ENCODE peak calls at places on chromosomes 3 and 15, in seven cellular contexts. H is stimulated activated CD8-positive, alpha-beta memory T cell treated with anti-CD3 and anti-CD28 coated beads, Interleukin-4, amount 100 ng/mL, for 4 hours; C is kidney tubule cell; R is AG08396; G is cardiac fibroblast; Z is NCI-H1694 treated with DMSO at 0.1 percent for 48 hours; D is HFF-Myc. F is an unnamed sample.

GRCh38 chr3:56633602-56634371 is 49.3 kb downstream of the TASOR start:
- DNase-seq in H (no peak), C (no peak), R (no peak), G (no peak), Z (no peak), D (no peak), F (no peak)

GRCh38 chr3:108006077-108006675 is 84.7 kb downstream of the CD47 start:
- DNase-seq in H (no peak), C (peak), R (no peak), G (no peak), Z (no peak), D (no peak), F (no peak)

GRCh38 chr15:66846811-66847210 is 144.8 kb downstream of the SMAD6 start:
- DNase-seq in H (no peak), C (no peak), R (no peak), G (no peak), Z (no peak), D (no peak), F (no peak)

GRCh38 chr3:36944012-36944640 is 728 bp downstream of the TRANK1 start:
- DNase-seq in H (peak), C (peak), R (peak), G (peak), Z (no peak), D (no peak), F (peak)

GRCh38 chr3:106518516-106518915 is 649.7 kb upstream of the CBLB start:
- DNase-seq in H (no peak), C (peak), R (no peak), G (peak), Z (no peak), D (peak), F (peak)

GRCh38 chr3:48708481-48708889 is 8.5 kb downstream of the IP6K2 start:
- DNase-seq in H (no peak), C (peak), R (no peak), G (peak), Z (no peak), D (no peak), F (peak)

GRCh38 chr3:140501054-140501769 is 176.7 kb upstream of the TRIM42 start:
- DNase-seq in H (no peak), C (peak), R (no peak), G (peak), Z (no peak), D (no peak), F (no peak)

GRCh38 chr15:75107905-75108838 is 84.8 kb downstream of the PPCDC start:
- DNase-seq in H (peak), C (peak), R (peak), G (peak), Z (no peak), D (peak), F (peak)

GRCh38 chr15:95162069-95162468 is 930.7 kb downstream of the MCTP2 start:
- DNase-seq in H (no peak), C (no peak), R (no peak), G (no peak), Z (no peak), D (no peak), F (no peak)

GRCh38 chr3:127640031-127640355 is 11.0 kb downstream of the PODXL2 start:
- DNase-seq in H (no peak), C (no peak), R (no peak), G (no peak), Z (no peak), D (no peak), F (no peak)

GRCh38 chr15:80703965-80704364 is 8.9 kb downstream of the ABHD17C start:
- DNase-seq in H (no peak), C (no peak), R (no peak), G (no peak), Z (no peak), D (no peak), F (no peak)

GRCh38 chr3:152021951-152022461 is 148.6 kb downstream of the SUCNR1 start:
- DNase-seq in H (no peak), C (peak), R (peak), G (peak), Z (no peak), D (peak), F (peak)

GRCh38 chr15:78139564-78139963 is 8.3 kb upstream of the CIB2 start:
- DNase-seq in H (no peak), C (no peak), R (no peak), G (no peak), Z (no peak), D (no peak), F (no peak)

GRCh38 chr3:8622873-8623725 is 21.5 kb downstream of the SSUH2 start:
- DNase-seq in H (no peak), C (peak), R (peak), G (peak), Z (peak), D (peak), F (peak)

GRCh38 chr15:74431645-74432044 is 2.1 kb downstream of the SEMA7A start:
- DNase-seq in H (no peak), C (no peak), R (no peak), G (no peak), Z (no peak), D (no peak), F (no peak)

GRCh38 chr15:70562906-70563305 is 200.5 kb downstream of the UACA start:
- DNase-seq in H (no peak), C (no peak), R (no peak), G (no peak), Z (no peak), D (no peak), F (no peak)

GRCh38 chr3:60841355-60841754 is 409.9 kb downstream of the FHIT start:
- DNase-seq in H (no peak), C (no peak), R (no peak), G (peak), Z (no peak), D (no peak), F (no peak)

GRCh38 chr15:66827698-66828055 is 125.6 kb downstream of the SMAD6 start:
- DNase-seq in H (no peak), C (no peak), R (no peak), G (no peak), Z (no peak), D (no peak), F (no peak)

GRCh38 chr3:197891-198491 is 1.4 kb downstream of the CHL1 start:
- DNase-seq in H (no peak), C (no peak), R (peak), G (no peak), Z (no peak), D (no peak), F (no peak)

GRCh38 chr3:106842151-106842550 is 535.1 kb upstream of the CCDC54 start:
- DNase-seq in H (no peak), C (no peak), R (no peak), G (peak), Z (no peak), D (no peak), F (no peak)

GRCh38 chr3:142165194-142165593 is 15.8 kb upstream of the TFDP2 start:
- DNase-seq in H (no peak), C (no peak), R (no peak), G (peak), Z (no peak), D (no peak), F (no peak)

GRCh38 chr15:90617668-90618097 is 88.0 kb downstream of the CRTC3 start:
- DNase-seq in H (no peak), C (no peak), R (no peak), G (no peak), Z (no peak), D (no peak), F (no peak)

GRCh38 chr3:34382859-34383258 is 584.4 kb downstream of the PDCD6IP start:
- DNase-seq in H (no peak), C (peak), R (no peak), G (no peak), Z (no peak), D (no peak), F (no peak)

GRCh38 chr3:5330152-5330810 is 142.8 kb downstream of the EDEM1 start:
- DNase-seq in H (no peak), C (peak), R (peak), G (peak), Z (no peak), D (no peak), F (no peak)

GRCh38 chr3:86837871-86838270 is 153.1 kb downstream of the VGLL3 start:
- DNase-seq in H (no peak), C (no peak), R (no peak), G (peak), Z (no peak), D (no peak), F (no peak)

GRCh38 chr3:138686771-138687221 is 78.2 kb downstream of the FAIM start:
- DNase-seq in H (no peak), C (peak), R (peak), G (peak), Z (no peak), D (peak), F (peak)

GRCh38 chr3:140521751-140522445 is 156.0 kb upstream of the TRIM42 start:
- DNase-seq in H (no peak), C (no peak), R (no peak), G (no peak), Z (no peak), D (no peak), F (no peak)

GRCh38 chr3:122938756-122939425 is 88.7 kb downstream of the SEMA5B start:
- DNase-seq in H (no peak), C (no peak), R (no peak), G (no peak), Z (no peak), D (no peak), F (no peak)

GRCh38 chr3:177448987-177449975 is 252.0 kb upstream of the TBL1XR1 start:
- DNase-seq in H (no peak), C (peak), R (peak), G (peak), Z (no peak), D (no peak), F (no peak)

GRCh38 chr3:47342156-47342555 is 38.7 kb upstream of the PTPN23 start:
- DNase-seq in H (no peak), C (no peak), R (no peak), G (no peak), Z (no peak), D (no peak), F (no peak)

GRCh38 chr3:39499651-39500273 is 32.3 kb downstream of the MOBP start:
- DNase-seq in H (no peak), C (peak), R (no peak), G (no peak), Z (no peak), D (no peak), F (no peak)

GRCh38 chr15:68644088-68644904 is 65.5 kb downstream of the CORO2B start:
- DNase-seq in H (no peak), C (peak), R (peak), G (peak), Z (no peak), D (peak), F (peak)

GRCh38 chr15:69225355-69226027 is 65.1 kb downstream of the GLCE start:
- DNase-seq in H (no peak), C (peak), R (peak), G (peak), Z (peak), D (peak), F (peak)

GRCh38 chr3:126026277-126026751 is 57.3 kb downstream of the ROPN1B start:
- DNase-seq in H (no peak), C (no peak), R (no peak), G (no peak), Z (no peak), D (no peak), F (no peak)

GRCh38 chr3:129417354-129417753 is 11.1 kb downstream of the EFCAB12 start:
- DNase-seq in H (no peak), C (peak), R (no peak), G (peak), Z (peak), D (no peak), F (peak)

GRCh38 chr3:79109758-79110157 is 658.0 kb downstream of the ROBO1 start:
- DNase-seq in H (no peak), C (no peak), R (no peak), G (no peak), Z (no peak), D (no peak), F (no peak)

GRCh38 chr3:48558446-48559134 is 2.0 kb upstream of the PFKFB4 start:
- DNase-seq in H (no peak), C (no peak), R (no peak), G (no peak), Z (no peak), D (no peak), F (no peak)